ENCODE peak calls at places on chromosomes 7 and 10, in nine cellular contexts. One of them, this sample, is unnamed.

GRCh38 chr7:121341933-121342332 is 13.1 kb downstream of the WNT16 start:
- DNase-seq in cardiac fibroblast: no peak
- DNase-seq in adrenal gland: no peak
- DNase-seq in neural progenitor cell: no peak
- DNase-seq in AG09309: no peak
- DNase-seq in coronary artery: no peak
- DNase-seq in HFF-Myc: no peak
- DNase-seq in ovary: no peak
- DNase-seq in spleen: no peak
- DNase-seq in this sample: no peak

GRCh38 chr7:452230-452751 is 67.4 kb downstream of the PDGFA start:
- DNase-seq in adrenal gland: peak
- DNase-seq in cardiac fibroblast: peak
- DNase-seq in HFF-Myc: no peak
- DNase-seq in coronary artery: no peak
- DNase-seq in spleen: peak
- DNase-seq in AG09309: no peak
- DNase-seq in neural progenitor cell: peak
- DNase-seq in ovary: no peak
- DNase-seq in this sample: no peak

GRCh38 chr7:128395748-128396147 is 14.0 kb downstream of the IMPDH1 start:
- DNase-seq in cardiac fibroblast: no peak
- DNase-seq in ovary: no peak
- DNase-seq in AG09309: no peak
- DNase-seq in HFF-Myc: no peak
- DNase-seq in neural progenitor cell: no peak
- DNase-seq in adrenal gland: no peak
- DNase-seq in spleen: no peak
- DNase-seq in coronary artery: no peak
- DNase-seq in this sample: no peak

GRCh38 chr7:94251-94801 is 98.0 kb upstream of the FAM20C start:
- DNase-seq in neural progenitor cell: no peak
- DNase-seq in cardiac fibroblast: no peak
- DNase-seq in spleen: no peak
- DNase-seq in HFF-Myc: no peak
- DNase-seq in adrenal gland: no peak
- DNase-seq in ovary: no peak
- DNase-seq in coronary artery: peak
- DNase-seq in AG09309: no peak
- DNase-seq in this sample: no peak

GRCh38 chr7:155363852-155364600 is 66.3 kb downstream of the INSIG1 start:
- DNase-seq in AG09309: no peak
- DNase-seq in coronary artery: no peak
- DNase-seq in HFF-Myc: no peak
- DNase-seq in spleen: peak
- DNase-seq in ovary: no peak
- DNase-seq in neural progenitor cell: no peak
- DNase-seq in cardiac fibroblast: no peak
- DNase-seq in adrenal gland: no peak
- DNase-seq in this sample: no peak

GRCh38 chr7:158084555-158084954 is 503.1 kb downstream of the PTPRN2 start:
- DNase-seq in cardiac fibroblast: no peak
- DNase-seq in coronary artery: no peak
- DNase-seq in spleen: peak
- DNase-seq in HFF-Myc: no peak
- DNase-seq in ovary: no peak
- DNase-seq in neural progenitor cell: no peak
- DNase-seq in AG09309: no peak
- DNase-seq in adrenal gland: no peak
- DNase-seq in this sample: no peak

GRCh38 chr7:117097860-117098259 is 144.6 kb downstream of the ST7 start:
- DNase-seq in cardiac fibroblast: no peak
- DNase-seq in ovary: no peak
- DNase-seq in adrenal gland: no peak
- DNase-seq in spleen: no peak
- DNase-seq in neural progenitor cell: no peak
- DNase-seq in AG09309: no peak
- DNase-seq in HFF-Myc: no peak
- DNase-seq in coronary artery: no peak
- DNase-seq in this sample: no peak

GRCh38 chr10:117214401-117214800 is 17.1 kb downstream of the KCNK18 start:
- DNase-seq in HFF-Myc: no peak
- DNase-seq in ovary: no peak
- DNase-seq in adrenal gland: no peak
- DNase-seq in cardiac fibroblast: no peak
- DNase-seq in coronary artery: no peak
- DNase-seq in spleen: no peak
- DNase-seq in neural progenitor cell: no peak
- DNase-seq in AG09309: no peak
- DNase-seq in this sample: no peak

GRCh38 chr10:79019961-79020491 is 48.7 kb upstream of the ZMIZ1 start:
- DNase-seq in ovary: peak
- DNase-seq in HFF-Myc: no peak
- DNase-seq in cardiac fibroblast: peak
- DNase-seq in adrenal gland: peak
- DNase-seq in coronary artery: peak
- DNase-seq in spleen: peak
- DNase-seq in AG09309: peak
- DNase-seq in neural progenitor cell: no peak
- DNase-seq in this sample: no peak

GRCh38 chr7:45239486-45239885 is 81.9 kb downstream of the RAMP3 start:
- DNase-seq in coronary artery: no peak
- DNase-seq in AG09309: peak
- DNase-seq in HFF-Myc: no peak
- DNase-seq in spleen: no peak
- DNase-seq in cardiac fibroblast: peak
- DNase-seq in adrenal gland: no peak
- DNase-seq in ovary: no peak
- DNase-seq in neural progenitor cell: no peak
- DNase-seq in this sample: no peak

GRCh38 chr10:89175821-89176220 is 31.3 kb downstream of the CH25H start:
- DNase-seq in spleen: no peak
- DNase-seq in neural progenitor cell: no peak
- DNase-seq in adrenal gland: no peak
- DNase-seq in cardiac fibroblast: no peak
- DNase-seq in ovary: no peak
- DNase-seq in coronary artery: no peak
- DNase-seq in AG09309: no peak
- DNase-seq in HFF-Myc: no peak
- DNase-seq in this sample: no peak

GRCh38 chr10:4686644-4686996 is 139.4 kb upstream of the AKR1E2 start:
- DNase-seq in AG09309: peak
- DNase-seq in cardiac fibroblast: peak
- DNase-seq in spleen: no peak
- DNase-seq in HFF-Myc: no peak
- DNase-seq in ovary: no peak
- DNase-seq in adrenal gland: no peak
- DNase-seq in coronary artery: no peak
- DNase-seq in neural progenitor cell: no peak
- DNase-seq in this sample: peak

GRCh38 chr7:155752756-155753445 is 59.4 kb downstream of the SHH start:
- DNase-seq in spleen: no peak
- DNase-seq in neural progenitor cell: no peak
- DNase-seq in AG09309: no peak
- DNase-seq in HFF-Myc: no peak
- DNase-seq in ovary: no peak
- DNase-seq in cardiac fibroblast: no peak
- DNase-seq in adrenal gland: no peak
- DNase-seq in coronary artery: no peak
- DNase-seq in this sample: no peak

GRCh38 chr7:15839415-15840100 is 153.1 kb upstream of the MEOX2 start:
- DNase-seq in HFF-Myc: no peak
- DNase-seq in cardiac fibroblast: peak
- DNase-seq in AG09309: no peak
- DNase-seq in ovary: no peak
- DNase-seq in coronary artery: peak
- DNase-seq in neural progenitor cell: peak
- DNase-seq in spleen: no peak
- DNase-seq in adrenal gland: peak
- DNase-seq in this sample: no peak

GRCh38 chr7:99155207-99155606 is 11.3 kb upstream of the SMURF1 start:
- DNase-seq in HFF-Myc: no peak
- DNase-seq in cardiac fibroblast: no peak
- DNase-seq in adrenal gland: no peak
- DNase-seq in coronary artery: no peak
- DNase-seq in spleen: no peak
- DNase-seq in ovary: no peak
- DNase-seq in neural progenitor cell: no peak
- DNase-seq in AG09309: no peak
- DNase-seq in this sample: no peak

GRCh38 chr7:412731-413356 is 106.8 kb downstream of the PDGFA start:
- DNase-seq in spleen: peak
- DNase-seq in cardiac fibroblast: no peak
- DNase-seq in adrenal gland: peak
- DNase-seq in HFF-Myc: no peak
- DNase-seq in neural progenitor cell: no peak
- DNase-seq in AG09309: no peak
- DNase-seq in ovary: no peak
- DNase-seq in coronary artery: no peak
- DNase-seq in this sample: no peak

DNA sequence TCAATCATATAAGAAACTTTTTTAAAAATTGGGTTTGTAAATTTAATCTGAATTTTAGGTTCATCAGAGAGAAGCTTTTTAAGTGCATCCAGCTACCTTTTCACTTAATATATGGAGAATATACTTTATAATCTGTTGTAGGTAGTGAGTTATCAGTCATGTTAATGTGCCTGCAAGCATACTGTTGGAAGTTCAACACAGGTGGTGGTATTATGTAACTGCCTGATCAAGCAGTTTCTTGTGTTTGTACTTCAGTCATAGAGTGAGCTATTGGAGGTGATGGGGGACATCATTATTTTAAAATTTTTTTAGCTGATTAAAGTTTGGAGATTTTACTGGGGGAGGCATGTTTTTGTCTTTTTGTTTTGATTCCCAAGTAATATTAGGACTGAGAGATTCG is 2.5 kb downstream of the TNKS2 start:
- DNase-seq in adrenal gland: no peak
- DNase-seq in HFF-Myc: no peak
- DNase-seq in cardiac fibroblast: no peak
- DNase-seq in spleen: no peak
- DNase-seq in neural progenitor cell: no peak
- DNase-seq in AG09309: no peak
- DNase-seq in coronary artery: no peak
- DNase-seq in ovary: no peak
- DNase-seq in this sample: no peak
- H3K4me3 ChIP-seq in adrenal gland: no peak
- H3K4me3 ChIP-seq in HFF-Myc: peak
- H3K4me3 ChIP-seq in cardiac fibroblast: no peak
- H3K4me3 ChIP-seq in spleen: peak
- H3K4me3 ChIP-seq in neural progenitor cell: peak
- H3K4me3 ChIP-seq in AG09309: no peak
- H3K4me3 ChIP-seq in coronary artery: peak
- H3K4me3 ChIP-seq in ovary: no peak
- H3K4me3 ChIP-seq in this sample: no peak

GRCh38 chr10:110872984-110873569 is 1.3 kb downstream of the PDCD4 start:
- DNase-seq in ovary: no peak
- DNase-seq in cardiac fibroblast: no peak
- DNase-seq in adrenal gland: no peak
- DNase-seq in coronary artery: no peak
- DNase-seq in neural progenitor cell: peak
- DNase-seq in AG09309: no peak
- DNase-seq in spleen: no peak
- DNase-seq in HFF-Myc: no peak
- DNase-seq in this sample: no peak

GRCh38 chr10:110871236-110872084 is at the start of gene PDCD4:
- DNase-seq in ovary: peak
- DNase-seq in spleen: peak
- DNase-seq in adrenal gland: peak
- DNase-seq in cardiac fibroblast: peak
- DNase-seq in HFF-Myc: peak
- DNase-seq in coronary artery: peak
- DNase-seq in AG09309: peak
- DNase-seq in neural progenitor cell: peak
- DNase-seq in this sample: peak

GRCh38 chr10:110870823-110871235 is 899 bp upstream of the PDCD4 start:
- DNase-seq in spleen: no peak
- DNase-seq in neural progenitor cell: peak
- DNase-seq in cardiac fibroblast: peak
- DNase-seq in AG09309: no peak
- DNase-seq in HFF-Myc: no peak
- DNase-seq in coronary artery: no peak
- DNase-seq in ovary: peak
- DNase-seq in adrenal gland: no peak
- DNase-seq in this sample: no peak

GRCh38 chr10:110873951-110874350 is 2.2 kb downstream of the PDCD4 start:
- DNase-seq in cardiac fibroblast: no peak
- DNase-seq in ovary: no peak
- DNase-seq in AG09309: no peak
- DNase-seq in neural progenitor cell: no peak
- DNase-seq in coronary artery: no peak
- DNase-seq in HFF-Myc: no peak
- DNase-seq in adrenal gland: no peak
- DNase-seq in spleen: no peak
- DNase-seq in this sample: no peak

GRCh38 chr10:110872145-110872983 is 636 bp downstream of the PDCD4 start:
- DNase-seq in HFF-Myc: no peak
- DNase-seq in cardiac fibroblast: peak
- DNase-seq in AG09309: peak
- DNase-seq in neural progenitor cell: peak
- DNase-seq in adrenal gland: peak
- DNase-seq in spleen: peak
- DNase-seq in coronary artery: peak
- DNase-seq in ovary: peak
- DNase-seq in this sample: no peak
- TF ChIP-seq CTCF in HFF-Myc: peak
- TF ChIP-seq CTCF in cardiac fibroblast: peak
- TF ChIP-seq CTCF in AG09309: peak
- TF ChIP-seq CTCF in neural progenitor cell: peak
- TF ChIP-seq CTCF in adrenal gland: no peak
- TF ChIP-seq CTCF in spleen: no peak
- TF ChIP-seq CTCF in coronary artery: no peak
- TF ChIP-seq CTCF in ovary: no peak
- TF ChIP-seq CTCF in this sample: peak

GRCh38 chr10:33878238-33878637 is 543.8 kb upstream of the NRP1 start:
- DNase-seq in adrenal gland: no peak
- DNase-seq in coronary artery: no peak
- DNase-seq in neural progenitor cell: no peak
- DNase-seq in ovary: no peak
- DNase-seq in HFF-Myc: no peak
- DNase-seq in cardiac fibroblast: no peak
- DNase-seq in spleen: no peak
- DNase-seq in AG09309: no peak
- DNase-seq in this sample: no peak
- H3K4me3 ChIP-seq in adrenal gland: no peak
- H3K4me3 ChIP-seq in coronary artery: no peak
- H3K4me3 ChIP-seq in neural progenitor cell: no peak
- H3K4me3 ChIP-seq in ovary: no peak
- H3K4me3 ChIP-seq in HFF-Myc: no peak
- H3K4me3 ChIP-seq in cardiac fibroblast: no peak
- H3K4me3 ChIP-seq in spleen: no peak
- H3K4me3 ChIP-seq in AG09309: no peak
- H3K4me3 ChIP-seq in this sample: no peak

DNA sequence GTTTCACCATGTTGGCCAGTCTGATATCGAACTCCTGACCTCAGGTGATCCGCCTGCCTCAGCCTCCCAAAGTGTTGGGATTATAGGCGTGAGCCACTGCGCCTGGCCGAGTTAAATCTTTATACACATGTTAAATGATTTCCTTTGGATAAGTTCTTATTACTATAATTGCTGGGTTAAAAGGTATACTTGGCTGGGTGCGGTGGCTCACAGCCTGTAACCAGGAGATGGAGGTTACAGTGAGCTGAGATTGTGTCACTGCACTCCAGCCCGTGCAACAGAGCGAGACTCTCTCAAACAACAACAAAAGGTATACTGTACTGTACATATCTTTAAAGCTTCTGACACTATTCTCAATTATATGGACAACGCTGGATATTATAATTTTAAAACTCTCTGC is 53.2 kb upstream of the CDK13 start:
- DNase-seq in coronary artery: no peak
- DNase-seq in adrenal gland: no peak
- DNase-seq in AG09309: no peak
- DNase-seq in neural progenitor cell: no peak
- DNase-seq in cardiac fibroblast: no peak
- DNase-seq in spleen: no peak
- DNase-seq in ovary: no peak
- DNase-seq in HFF-Myc: no peak
- DNase-seq in this sample: no peak
- TF ChIP-seq CTCF in coronary artery: no peak
- TF ChIP-seq CTCF in adrenal gland: no peak
- TF ChIP-seq CTCF in AG09309: no peak
- TF ChIP-seq CTCF in neural progenitor cell: no peak
- TF ChIP-seq CTCF in cardiac fibroblast: no peak
- TF ChIP-seq CTCF in spleen: no peak
- TF ChIP-seq CTCF in ovary: no peak
- TF ChIP-seq CTCF in HFF-Myc: no peak
- TF ChIP-seq CTCF in this sample: no peak